ENCODE peak calls at places on chromosome 18, in seven cellular contexts. U is NCI-H748 treated with DMSO at 0.1 percent for 48 hours, H is GM04504, I is smooth muscle cell of the brain vasculature, L is DMS79 treated with DMSO at 0.1 percent for 48 hours, T is left lung, W is hippocampal formation. K is an unnamed sample.

GRCh38 chr18:62625019-62625418 is 90.3 kb upstream of the PHLPP1 start:
- DNase-seq in U (no peak), H (no peak), I (no peak), L (no peak), T (no peak), W (no peak), K (no peak)

GRCh38 chr18:78934551-78935225 is 44.9 kb upstream of the SALL3 start:
- DNase-seq in U (no peak), H (no peak), I (no peak), L (no peak), T (no peak), W (no peak), K (peak)

GRCh38 chr18:46621871-46622270 is 35.1 kb downstream of the LOXHD1 start:
- DNase-seq in U (no peak), H (no peak), I (no peak), L (no peak), T (no peak), W (no peak), K (no peak)

GRCh38 chr18:51196116-51196810 is 1.2 kb downstream of the MEX3C start:
- DNase-seq in U (no peak), H (no peak), I (no peak), L (no peak), T (peak), W (peak), K (peak)

GRCh38 chr18:70377317-70377799 is 88.5 kb downstream of the SOCS6 start:
- DNase-seq in U (no peak), H (no peak), I (no peak), L (no peak), T (no peak), W (no peak), K (no peak)

GRCh38 chr18:41594582-41594981 is 360.5 kb upstream of the PIK3C3 start:
- DNase-seq in U (no peak), H (no peak), I (no peak), L (no peak), T (no peak), W (no peak), K (no peak)

GRCh38 chr18:11387880-11388279 is 221.5 kb upstream of the SLC35G4 start:
- DNase-seq in U (no peak), H (no peak), I (peak), L (no peak), T (no peak), W (no peak), K (peak)

GRCh38 chr18:24273596-24273995 is 124.0 kb downstream of the OSBPL1A start:
- DNase-seq in U (no peak), H (no peak), I (no peak), L (no peak), T (no peak), W (no peak), K (no peak)

GRCh38 chr18:79606621-79607331 is 72.8 kb upstream of the CTDP1 start:
- DNase-seq in U (no peak), H (no peak), I (no peak), L (no peak), T (peak), W (no peak), K (peak)

GRCh38 chr18:28791101-28791500 is 614.2 kb upstream of the CDH2 start:
- DNase-seq in U (no peak), H (no peak), I (no peak), L (no peak), T (no peak), W (no peak), K (no peak)

GRCh38 chr18:48994044-48994651 is 43.4 kb upstream of the SMAD7 start:
- DNase-seq in U (peak), H (peak), I (no peak), L (no peak), T (no peak), W (no peak), K (no peak)

GRCh38 chr18:13725566-13726227 is 661 bp downstream of the FAM210A start:
- DNase-seq in U (no peak), H (no peak), I (no peak), L (no peak), T (no peak), W (no peak), K (no peak)

GRCh38 chr18:7926526-7926925 is 359.4 kb downstream of the PTPRM start:
- DNase-seq in U (peak), H (no peak), I (no peak), L (no peak), T (no peak), W (no peak), K (no peak)

GRCh38 chr18:25503567-25504081 is 151.7 kb upstream of the ZNF521 start:
- DNase-seq in U (no peak), H (peak), I (peak), L (peak), T (no peak), W (peak), K (peak)

GRCh38 chr18:73791081-73791480 is 356.6 kb downstream of the FBXO15 start:
- DNase-seq in U (no peak), H (peak), I (no peak), L (no peak), T (no peak), W (no peak), K (no peak)

GRCh38 chr18:79071037-79071960 is 2.1 kb downstream of the ATP9B start:
- DNase-seq in U (peak), H (no peak), I (no peak), L (no peak), T (no peak), W (no peak), K (no peak)

K was measured in sciatic nerve.